ENCODE peak calls at places on chromosomes 12 and 14, in ten cellular contexts. V, T, W, F, A, H, E, I, Y and L are unnamed samples.
A peak's percentile ranks its signal among the peaks of the same experiment; 100 is the strongest.

GRCh38 chr12:99005601-99006000 is 360.5 kb downstream of the APAF1 start:
- DNase-seq in F (no peak), T (no peak), A (no peak), E (no peak), H (no peak), V (no peak), I (no peak), W (no peak), Y (no peak), L (no peak)

GRCh38 chr14:44170099-44170498 is 337.0 kb downstream of the FSCB start:
- DNase-seq in H (peak; percentile 53), A (no peak), Y (peak; percentile 5), I (no peak), V (no peak), T (peak; percentile 49), F (no peak), E (no peak), W (no peak), L (no peak)

GRCh38 chr14:72781476-72782181 is 112.3 kb downstream of the DPF3 start:
- DNase-seq in F (no peak), V (peak; percentile 45), I (no peak), W (peak; percentile 15), A (no peak), E (no peak), Y (peak; percentile 84), H (no peak), T (peak; percentile 82), L (no peak)

GRCh38 chr14:89428556-89429196 is 11.6 kb upstream of the FOXN3 start:
- DNase-seq in A (no peak), V (no peak), W (no peak), Y (peak; percentile 72), H (no peak), F (no peak), T (no peak), E (no peak), I (no peak), L (no peak)

GRCh38 chr12:67593041-67593870 is 55.3 kb upstream of the DYRK2 start:
- DNase-seq in A (no peak), Y (no peak), W (peak; percentile 7), T (peak; percentile 45), V (no peak), F (peak; percentile 70), I (no peak), H (no peak), E (no peak), L (no peak)

GRCh38 chr12:47870175-47870781 is 34.5 kb downstream of the VDR start:
- DNase-seq in H (peak; percentile 60), T (peak; percentile 16), W (peak; percentile 33), I (no peak), F (no peak), Y (peak; percentile 57), V (peak; percentile 4), A (peak; percentile 60), E (no peak), L (no peak)

GRCh38 chr14:52033131-52033642 is 35.7 kb downstream of the NID2 start:
- DNase-seq in I (no peak), F (no peak), T (no peak), A (no peak), H (no peak), E (no peak), V (peak; percentile 55), Y (no peak), W (peak; percentile 33), L (no peak)

GRCh38 chr14:65131176-65131765 is 29.0 kb upstream of the MAX start:
- DNase-seq in W (no peak), I (no peak), A (no peak), H (peak; percentile 6), F (no peak), V (no peak), E (no peak), Y (peak; percentile 96), T (peak; percentile 39), L (no peak)

GRCh38 chr12:104653730-104654328 is 197.1 kb downstream of the CHST11 start:
- DNase-seq in A (no peak), E (no peak), V (no peak), H (no peak), F (no peak), I (no peak), Y (no peak), W (no peak), T (no peak), L (no peak)

GRCh38 chr12:118271770-118272417 is 100.8 kb downstream of the TAOK3 start:
- DNase-seq in V (no peak), A (no peak), Y (no peak), W (no peak), H (no peak), T (no peak), I (no peak), E (no peak), F (no peak), L (no peak)

GRCh38 chr14:54881235-54881760 is 21.3 kb downstream of the GCH1 start:
- DNase-seq in Y (no peak), W (peak; percentile 51), H (peak; percentile 22), V (no peak), I (no peak), F (no peak), A (peak; percentile 31), T (peak; percentile 56), E (no peak), L (no peak)

GRCh38 chr14:93880025-93880820 is 46.9 kb upstream of the FAM181A start:
- DNase-seq in F (no peak), T (no peak), A (no peak), Y (no peak), V (no peak), H (no peak), E (no peak), I (no peak), W (peak; percentile 4), L (peak; percentile 35)

GRCh38 chr12:27013606-27014084 is 539 bp downstream of the TM7SF3 start:
- DNase-seq in W (no peak), V (no peak), H (no peak), T (peak; percentile 46), E (no peak), A (no peak), Y (no peak), F (no peak), I (no peak), L (no peak)

GRCh38 chr12:112616469-112617190 is 174.9 kb upstream of the RPH3A start:
- DNase-seq in A (no peak), F (no peak), H (no peak), T (no peak), W (no peak), E (no peak), Y (no peak), I (no peak), V (no peak), L (no peak)

GRCh38 chr14:68789002-68789797 is 3.7 kb downstream of the ZFP36L1 start:
- DNase-seq in F (peak; percentile 85), E (peak; percentile 77), W (no peak), T (peak; percentile 79), H (peak; percentile 72), Y (peak; percentile 94), V (peak; percentile 52), I (peak; percentile 76), A (peak; percentile 73), L (peak; percentile 85)

GRCh38 chr12:47236109-47236714 is 156.5 kb upstream of the AMIGO2 start:
- DNase-seq in W (peak; percentile 80), T (peak; percentile 93), I (no peak), H (no peak), V (no peak), A (no peak), F (no peak), Y (peak; percentile 51), E (no peak), L (no peak)

GRCh38 chr12:774051-774614 is 21.8 kb downstream of the WNK1 start:
- DNase-seq in F (no peak), V (no peak), E (no peak), I (no peak), Y (no peak), H (no peak), A (no peak), T (no peak), W (no peak), L (no peak)

GRCh38 chr14:50600849-50601248 is 40.9 kb downstream of the ATL1 start:
- DNase-seq in Y (no peak), T (no peak), E (no peak), H (no peak), V (no peak), A (no peak), F (peak; percentile 42), W (no peak), I (no peak), L (no peak)

GRCh38 chr14:85417396-85417795 is 112.5 kb upstream of the FLRT2 start:
- DNase-seq in I (no peak), A (no peak), H (no peak), F (no peak), V (no peak), Y (no peak), E (no peak), W (no peak), T (no peak), L (no peak)

GRCh38 chr12:118188690-118189371 is 52.9 kb downstream of the PEBP1 start:
- DNase-seq in I (no peak), Y (no peak), T (no peak), A (peak; percentile 32), V (no peak), E (no peak), F (no peak), H (peak; percentile 16), W (peak; percentile 30), L (no peak)

GRCh38 chr12:95343461-95344230 is 126.0 kb downstream of the VEZT start:
- DNase-seq in A (no peak), I (no peak), Y (no peak), V (no peak), T (no peak), W (no peak), E (no peak), H (no peak), F (no peak), L (no peak)

GRCh38 chr12:124233846-124234620 is 60.9 kb upstream of the RFLNA start:
- DNase-seq in A (no peak), Y (no peak), I (no peak), V (peak; percentile 2), H (peak; percentile 75), W (no peak), E (no peak), F (no peak), T (peak; percentile 8), L (no peak)

GRCh38 chr12:103561174-103561573 is 25.9 kb upstream of the STAB2 start:
- DNase-seq in I (no peak), F (no peak), H (no peak), W (no peak), V (no peak), E (no peak), T (peak; percentile 41), Y (no peak), A (no peak), L (no peak)

GRCh38 chr12:29414368-29414767 is 33.4 kb upstream of the ERGIC2 start:
- DNase-seq in T (no peak), A (no peak), F (no peak), E (no peak), I (no peak), H (no peak), Y (no peak), V (no peak), W (no peak), L (no peak)

GRCh38 chr12:96456265-96456974 is 33.0 kb upstream of the CFAP54 start:
- DNase-seq in W (no peak), I (no peak), A (no peak), T (no peak), H (peak; percentile 92), F (no peak), V (no peak), E (no peak), Y (no peak), L (no peak)

GRCh38 chr14:70498191-70498590 is 36.6 kb downstream of the ADAM20 start:
- DNase-seq in V (no peak), T (no peak), W (no peak), E (no peak), F (no peak), H (no peak), Y (no peak), A (no peak), I (no peak), L (no peak)

GRCh38 chr12:54591001-54591591 is 2.6 kb upstream of the PPP1R1A start:
- DNase-seq in Y (no peak), E (no peak), H (no peak), F (no peak), T (no peak), V (no peak), A (no peak), W (peak; percentile 29), I (no peak), L (no peak)

GRCh38 chr12:128619263-128619662 is 204.5 kb downstream of the SLC15A4 start:
- DNase-seq in T (no peak), F (no peak), A (no peak), I (no peak), H (no peak), Y (no peak), E (no peak), V (no peak), W (no peak), L (no peak)